ENCODE peak calls at places on chromosomes 16 and 17, in ten cellular contexts. One of them, this sample, is unnamed.

GRCh38 chr17:82645516-82645915 is 2.7 kb downstream of the WDR45B start:
- DNase-seq in breast epithelium: no peak
- DNase-seq in ovary: no peak
- DNase-seq in endodermal cell: no peak
- DNase-seq in endothelial cell: no peak
- DNase-seq in fibroblast of pulmonary artery: no peak
- DNase-seq in NCI-H774: no peak
- DNase-seq in anterior cingulate cortex: no peak
- DNase-seq in stimulated activated naive CD8-positive, alpha-beta T cell treated with anti-CD3 and anti-CD28 coated beads, Interleukin-15, Interleukin-2, amounts not matched to agents 100 U/mL and 50 U/mL, for 24 hours: no peak
- DNase-seq in brain microvascular endothelial cell: no peak
- DNase-seq in this sample: no peak

GRCh38 chr16:88561485-88562369 is 8.5 kb upstream of the ZC3H18 start:
- DNase-seq in endodermal cell: peak
- DNase-seq in brain microvascular endothelial cell: peak
- DNase-seq in anterior cingulate cortex: peak
- DNase-seq in NCI-H774: no peak
- DNase-seq in endothelial cell: peak
- DNase-seq in breast epithelium: peak
- DNase-seq in fibroblast of pulmonary artery: peak
- DNase-seq in stimulated activated naive CD8-positive, alpha-beta T cell treated with anti-CD3 and anti-CD28 coated beads, Interleukin-15, Interleukin-2, amounts not matched to agents 100 U/mL and 50 U/mL, for 24 hours: peak
- DNase-seq in ovary: peak
- DNase-seq in this sample: peak

GRCh38 chr17:76547183-76547641 is 7.4 kb downstream of the PRCD start:
- DNase-seq in ovary: peak
- DNase-seq in fibroblast of pulmonary artery: peak
- DNase-seq in breast epithelium: no peak
- DNase-seq in stimulated activated naive CD8-positive, alpha-beta T cell treated with anti-CD3 and anti-CD28 coated beads, Interleukin-15, Interleukin-2, amounts not matched to agents 100 U/mL and 50 U/mL, for 24 hours: peak
- DNase-seq in NCI-H774: no peak
- DNase-seq in brain microvascular endothelial cell: peak
- DNase-seq in endodermal cell: peak
- DNase-seq in anterior cingulate cortex: peak
- DNase-seq in endothelial cell: peak
- DNase-seq in this sample: peak

GRCh38 chr17:7839890-7840260 is 5.9 kb downstream of the KDM6B start:
- DNase-seq in endodermal cell: peak
- DNase-seq in fibroblast of pulmonary artery: no peak
- DNase-seq in endothelial cell: no peak
- DNase-seq in NCI-H774: no peak
- DNase-seq in anterior cingulate cortex: no peak
- DNase-seq in brain microvascular endothelial cell: no peak
- DNase-seq in stimulated activated naive CD8-positive, alpha-beta T cell treated with anti-CD3 and anti-CD28 coated beads, Interleukin-15, Interleukin-2, amounts not matched to agents 100 U/mL and 50 U/mL, for 24 hours: no peak
- DNase-seq in breast epithelium: no peak
- DNase-seq in ovary: peak
- DNase-seq in this sample: peak

GRCh38 chr16:21104124-21104860 is 46.4 kb downstream of the DNAH3 start:
- DNase-seq in brain microvascular endothelial cell: peak
- DNase-seq in endothelial cell: peak
- DNase-seq in NCI-H774: no peak
- DNase-seq in anterior cingulate cortex: no peak
- DNase-seq in breast epithelium: no peak
- DNase-seq in ovary: no peak
- DNase-seq in stimulated activated naive CD8-positive, alpha-beta T cell treated with anti-CD3 and anti-CD28 coated beads, Interleukin-15, Interleukin-2, amounts not matched to agents 100 U/mL and 50 U/mL, for 24 hours: no peak
- DNase-seq in endodermal cell: no peak
- DNase-seq in fibroblast of pulmonary artery: peak
- DNase-seq in this sample: peak

GRCh38 chr17:47797797-47798196 is 23.8 kb downstream of the OSBPL7 start:
- DNase-seq in brain microvascular endothelial cell: no peak
- DNase-seq in ovary: no peak
- DNase-seq in endodermal cell: peak
- DNase-seq in fibroblast of pulmonary artery: peak
- DNase-seq in stimulated activated naive CD8-positive, alpha-beta T cell treated with anti-CD3 and anti-CD28 coated beads, Interleukin-15, Interleukin-2, amounts not matched to agents 100 U/mL and 50 U/mL, for 24 hours: no peak
- DNase-seq in breast epithelium: no peak
- DNase-seq in anterior cingulate cortex: no peak
- DNase-seq in NCI-H774: no peak
- DNase-seq in endothelial cell: no peak
- DNase-seq in this sample: no peak

GRCh38 chr16:1651509-1652342 is 26.4 kb upstream of the JPT2 start:
- DNase-seq in endothelial cell: no peak
- DNase-seq in NCI-H774: no peak
- DNase-seq in anterior cingulate cortex: no peak
- DNase-seq in brain microvascular endothelial cell: no peak
- DNase-seq in ovary: no peak
- DNase-seq in breast epithelium: no peak
- DNase-seq in endodermal cell: no peak
- DNase-seq in stimulated activated naive CD8-positive, alpha-beta T cell treated with anti-CD3 and anti-CD28 coated beads, Interleukin-15, Interleukin-2, amounts not matched to agents 100 U/mL and 50 U/mL, for 24 hours: no peak
- DNase-seq in fibroblast of pulmonary artery: peak
- DNase-seq in this sample: peak

GRCh38 chr16:22189473-22190168 is 16.5 kb upstream of the EEF2K start:
- DNase-seq in stimulated activated naive CD8-positive, alpha-beta T cell treated with anti-CD3 and anti-CD28 coated beads, Interleukin-15, Interleukin-2, amounts not matched to agents 100 U/mL and 50 U/mL, for 24 hours: peak
- DNase-seq in NCI-H774: no peak
- DNase-seq in endothelial cell: peak
- DNase-seq in ovary: peak
- DNase-seq in brain microvascular endothelial cell: no peak
- DNase-seq in endodermal cell: peak
- DNase-seq in breast epithelium: peak
- DNase-seq in fibroblast of pulmonary artery: peak
- DNase-seq in anterior cingulate cortex: no peak
- DNase-seq in this sample: peak

GRCh38 chr16:74998481-74999207 is at the start of gene ZNRF1:
- DNase-seq in ovary: peak
- DNase-seq in endodermal cell: peak
- DNase-seq in anterior cingulate cortex: peak
- DNase-seq in brain microvascular endothelial cell: peak
- DNase-seq in NCI-H774: peak
- DNase-seq in fibroblast of pulmonary artery: peak
- DNase-seq in endothelial cell: peak
- DNase-seq in stimulated activated naive CD8-positive, alpha-beta T cell treated with anti-CD3 and anti-CD28 coated beads, Interleukin-15, Interleukin-2, amounts not matched to agents 100 U/mL and 50 U/mL, for 24 hours: peak
- DNase-seq in breast epithelium: peak
- DNase-seq in this sample: peak

GRCh38 chr16:14341324-14342225 is 270.5 kb downstream of the MRTFB start:
- DNase-seq in endodermal cell: no peak
- DNase-seq in ovary: no peak
- DNase-seq in NCI-H774: no peak
- DNase-seq in anterior cingulate cortex: no peak
- DNase-seq in endothelial cell: no peak
- DNase-seq in fibroblast of pulmonary artery: no peak
- DNase-seq in brain microvascular endothelial cell: no peak
- DNase-seq in breast epithelium: no peak
- DNase-seq in stimulated activated naive CD8-positive, alpha-beta T cell treated with anti-CD3 and anti-CD28 coated beads, Interleukin-15, Interleukin-2, amounts not matched to agents 100 U/mL and 50 U/mL, for 24 hours: no peak
- DNase-seq in this sample: no peak

GRCh38 chr17:64635647-64636305 is 26.3 kb downstream of the SMURF2 start:
- DNase-seq in anterior cingulate cortex: no peak
- DNase-seq in brain microvascular endothelial cell: no peak
- DNase-seq in ovary: no peak
- DNase-seq in endodermal cell: no peak
- DNase-seq in stimulated activated naive CD8-positive, alpha-beta T cell treated with anti-CD3 and anti-CD28 coated beads, Interleukin-15, Interleukin-2, amounts not matched to agents 100 U/mL and 50 U/mL, for 24 hours: peak
- DNase-seq in fibroblast of pulmonary artery: peak
- DNase-seq in breast epithelium: no peak
- DNase-seq in endothelial cell: no peak
- DNase-seq in NCI-H774: no peak
- DNase-seq in this sample: peak

GRCh38 chr16:77499373-77500285 is 64.8 kb upstream of the ADAMTS18 start:
- DNase-seq in brain microvascular endothelial cell: peak
- DNase-seq in endothelial cell: no peak
- DNase-seq in endodermal cell: peak
- DNase-seq in NCI-H774: no peak
- DNase-seq in stimulated activated naive CD8-positive, alpha-beta T cell treated with anti-CD3 and anti-CD28 coated beads, Interleukin-15, Interleukin-2, amounts not matched to agents 100 U/mL and 50 U/mL, for 24 hours: no peak
- DNase-seq in fibroblast of pulmonary artery: peak
- DNase-seq in breast epithelium: no peak
- DNase-seq in anterior cingulate cortex: no peak
- DNase-seq in ovary: peak
- DNase-seq in this sample: peak

GRCh38 chr16:11461595-11461990 is 116.3 kb downstream of the RMI2 start:
- DNase-seq in breast epithelium: no peak
- DNase-seq in endodermal cell: no peak
- DNase-seq in brain microvascular endothelial cell: no peak
- DNase-seq in ovary: no peak
- DNase-seq in fibroblast of pulmonary artery: no peak
- DNase-seq in endothelial cell: no peak
- DNase-seq in NCI-H774: no peak
- DNase-seq in anterior cingulate cortex: no peak
- DNase-seq in stimulated activated naive CD8-positive, alpha-beta T cell treated with anti-CD3 and anti-CD28 coated beads, Interleukin-15, Interleukin-2, amounts not matched to agents 100 U/mL and 50 U/mL, for 24 hours: no peak
- DNase-seq in this sample: no peak

GRCh38 chr16:29994613-29995329 is 646 bp downstream of the HIRIP3 start:
- DNase-seq in endodermal cell: no peak
- DNase-seq in breast epithelium: peak
- DNase-seq in brain microvascular endothelial cell: peak
- DNase-seq in fibroblast of pulmonary artery: peak
- DNase-seq in ovary: peak
- DNase-seq in anterior cingulate cortex: no peak
- DNase-seq in endothelial cell: no peak
- DNase-seq in NCI-H774: no peak
- DNase-seq in stimulated activated naive CD8-positive, alpha-beta T cell treated with anti-CD3 and anti-CD28 coated beads, Interleukin-15, Interleukin-2, amounts not matched to agents 100 U/mL and 50 U/mL, for 24 hours: peak
- DNase-seq in this sample: peak

GRCh38 chr16:79707867-79708266 is 107.3 kb upstream of the MAF start:
- DNase-seq in fibroblast of pulmonary artery: no peak
- DNase-seq in stimulated activated naive CD8-positive, alpha-beta T cell treated with anti-CD3 and anti-CD28 coated beads, Interleukin-15, Interleukin-2, amounts not matched to agents 100 U/mL and 50 U/mL, for 24 hours: no peak
- DNase-seq in brain microvascular endothelial cell: peak
- DNase-seq in anterior cingulate cortex: no peak
- DNase-seq in endothelial cell: no peak
- DNase-seq in breast epithelium: no peak
- DNase-seq in endodermal cell: no peak
- DNase-seq in ovary: peak
- DNase-seq in NCI-H774: no peak
- DNase-seq in this sample: no peak

GRCh38 chr16:23537390-23537789 is 19.8 kb downstream of the EARS2 start:
- DNase-seq in endothelial cell: no peak
- DNase-seq in stimulated activated naive CD8-positive, alpha-beta T cell treated with anti-CD3 and anti-CD28 coated beads, Interleukin-15, Interleukin-2, amounts not matched to agents 100 U/mL and 50 U/mL, for 24 hours: no peak
- DNase-seq in breast epithelium: no peak
- DNase-seq in NCI-H774: no peak
- DNase-seq in endodermal cell: no peak
- DNase-seq in ovary: no peak
- DNase-seq in brain microvascular endothelial cell: no peak
- DNase-seq in anterior cingulate cortex: no peak
- DNase-seq in fibroblast of pulmonary artery: no peak
- DNase-seq in this sample: no peak

GRCh38 chr17:44004077-44004760 is at the start of gene NAGS:
- DNase-seq in endothelial cell: no peak
- DNase-seq in fibroblast of pulmonary artery: no peak
- DNase-seq in anterior cingulate cortex: no peak
- DNase-seq in brain microvascular endothelial cell: no peak
- DNase-seq in ovary: peak
- DNase-seq in breast epithelium: no peak
- DNase-seq in NCI-H774: no peak
- DNase-seq in stimulated activated naive CD8-positive, alpha-beta T cell treated with anti-CD3 and anti-CD28 coated beads, Interleukin-15, Interleukin-2, amounts not matched to agents 100 U/mL and 50 U/mL, for 24 hours: no peak
- DNase-seq in endodermal cell: peak
- DNase-seq in this sample: no peak

GRCh38 chr16:12127244-12127643 is 150.7 kb downstream of the SNX29 start:
- DNase-seq in NCI-H774: no peak
- DNase-seq in stimulated activated naive CD8-positive, alpha-beta T cell treated with anti-CD3 and anti-CD28 coated beads, Interleukin-15, Interleukin-2, amounts not matched to agents 100 U/mL and 50 U/mL, for 24 hours: no peak
- DNase-seq in endodermal cell: no peak
- DNase-seq in ovary: no peak
- DNase-seq in fibroblast of pulmonary artery: no peak
- DNase-seq in breast epithelium: no peak
- DNase-seq in endothelial cell: no peak
- DNase-seq in brain microvascular endothelial cell: no peak
- DNase-seq in anterior cingulate cortex: no peak
- DNase-seq in this sample: no peak

GRCh38 chr17:77843878-77844260 is 114.6 kb upstream of the TNRC6C start:
- DNase-seq in breast epithelium: no peak
- DNase-seq in brain microvascular endothelial cell: no peak
- DNase-seq in NCI-H774: no peak
- DNase-seq in endodermal cell: no peak
- DNase-seq in stimulated activated naive CD8-positive, alpha-beta T cell treated with anti-CD3 and anti-CD28 coated beads, Interleukin-15, Interleukin-2, amounts not matched to agents 100 U/mL and 50 U/mL, for 24 hours: no peak
- DNase-seq in fibroblast of pulmonary artery: no peak
- DNase-seq in endothelial cell: no peak
- DNase-seq in ovary: no peak
- DNase-seq in anterior cingulate cortex: no peak
- DNase-seq in this sample: no peak

GRCh38 chr17:41026668-41027471 is at the start of gene KRTAP1-5:
- DNase-seq in brain microvascular endothelial cell: peak
- DNase-seq in stimulated activated naive CD8-positive, alpha-beta T cell treated with anti-CD3 and anti-CD28 coated beads, Interleukin-15, Interleukin-2, amounts not matched to agents 100 U/mL and 50 U/mL, for 24 hours: no peak
- DNase-seq in ovary: no peak
- DNase-seq in breast epithelium: no peak
- DNase-seq in anterior cingulate cortex: no peak
- DNase-seq in NCI-H774: peak
- DNase-seq in fibroblast of pulmonary artery: peak
- DNase-seq in endothelial cell: no peak
- DNase-seq in endodermal cell: no peak
- DNase-seq in this sample: peak

GRCh38 chr17:41962111-41962510 is 4.5 kb upstream of the CNP start:
- DNase-seq in endodermal cell: no peak
- DNase-seq in stimulated activated naive CD8-positive, alpha-beta T cell treated with anti-CD3 and anti-CD28 coated beads, Interleukin-15, Interleukin-2, amounts not matched to agents 100 U/mL and 50 U/mL, for 24 hours: no peak
- DNase-seq in ovary: no peak
- DNase-seq in endothelial cell: no peak
- DNase-seq in fibroblast of pulmonary artery: no peak
- DNase-seq in anterior cingulate cortex: no peak
- DNase-seq in breast epithelium: no peak
- DNase-seq in NCI-H774: no peak
- DNase-seq in brain microvascular endothelial cell: no peak
- DNase-seq in this sample: no peak

This sample was measured in mesenchymal stem cell.